ENCODE peak calls at places on chromosomes 4 and X, in eight cellular contexts. L is amniotic stem cell; R is CD8-positive, alpha-beta memory T cell; O is renal cortical epithelial cell; G is Panc1; K is skeletal muscle cell; X is GM04503; E is GM03348. A is an unnamed sample.
A peak's percentile ranks its signal among the peaks of the same experiment; 100 is the strongest.

GRCh38 chr4:13912966-13913365 is 285.4 kb upstream of the BOD1L1 start:
- DNase-seq in L (no peak), R (no peak), O (peak; percentile 65), G (no peak), K (no peak), X (no peak), E (peak; percentile 26), A (no peak)

GRCh38 chr4:109462297-109462696 is 28.7 kb downstream of the SEC24B start:
- DNase-seq in L (no peak), R (no peak), O (no peak), G (no peak), K (no peak), X (no peak), E (no peak), A (no peak)

GRCh38 chrX:154091678-154092077 is 5.8 kb downstream of the MECP2 start:
- DNase-seq in L (no peak), R (no peak), O (no peak), G (no peak), K (no peak), X (no peak), E (no peak), A (no peak)

GRCh38 chrX:20654596-20655106 is 387.9 kb upstream of the RPS6KA3 start:
- DNase-seq in L (no peak), R (no peak), O (peak; percentile 9), G (no peak), K (no peak), X (no peak), E (no peak), A (no peak)

GRCh38 chr4:109931318-109931717 is 18.6 kb downstream of the EGF start:
- DNase-seq in L (no peak), R (no peak), O (no peak), G (no peak), K (no peak), X (no peak), E (no peak), A (no peak)

GRCh38 chrX:154444001-154444754 is at the start of gene FAM50A:
- DNase-seq in L (peak; percentile 43), R (peak; percentile 67), O (no peak), G (no peak), K (no peak), X (no peak), E (peak; percentile 91), A (no peak)

GRCh38 chr4:76090241-76090691 is 15.8 kb downstream of the ART3 start:
- DNase-seq in L (peak; percentile 9), R (no peak), O (peak; percentile 61), G (no peak), K (peak; percentile 68), X (peak; percentile 51), E (peak; percentile 75), A (no peak)

GRCh38 chrX:146831994-146832393 is 17.4 kb upstream of the CXorf51A start:
- DNase-seq in L (no peak), R (no peak), O (no peak), G (no peak), K (no peak), X (no peak), E (no peak), A (no peak)

GRCh38 chr4:4289930-4290850 is at the start of the genes LYAR and ZBTB49:
- DNase-seq in L (peak; percentile 77), R (peak; percentile 96), O (peak; percentile 80), G (peak; percentile 25), K (peak; percentile 62), X (peak; percentile 47), E (peak; percentile 98), A (peak; percentile 77)

GRCh38 chr4:65552071-65552470 is 118.2 kb downstream of the EPHA5 start:
- DNase-seq in L (no peak), R (no peak), O (peak; percentile 2), G (no peak), K (no peak), X (no peak), E (no peak), A (no peak)

GRCh38 chr4:153748378-153748777 is 11.4 kb downstream of the RNF175 start:
- DNase-seq in L (peak; percentile 72), R (no peak), O (peak; percentile 76), G (no peak), K (peak; percentile 57), X (peak; percentile 30), E (peak; percentile 69), A (no peak)

GRCh38 chrX:79231662-79232061 is 87.2 kb downstream of the GPR174 start:
- DNase-seq in L (no peak), R (no peak), O (no peak), G (no peak), K (no peak), X (no peak), E (no peak), A (no peak)

GRCh38 chr4:165555302-165555701 is 176.5 kb downstream of the CPE start:
- DNase-seq in L (no peak), R (no peak), O (no peak), G (no peak), K (no peak), X (no peak), E (no peak), A (no peak)

GRCh38 chr4:86977621-86978184 is 42.9 kb downstream of the AFF1 start:
- DNase-seq in L (no peak), R (no peak), O (peak; percentile 98), G (peak; percentile 24), K (peak; percentile 71), X (no peak), E (no peak), A (no peak)

GRCh38 chr4:84224522-84224921 is 274.6 kb downstream of the NKX6-1 start:
- DNase-seq in L (no peak), R (no peak), O (no peak), G (no peak), K (no peak), X (no peak), E (no peak), A (no peak)

GRCh38 chrX:23403849-23404248 is 69.2 kb downstream of the PTCHD1 start:
- DNase-seq in L (no peak), R (no peak), O (no peak), G (no peak), K (no peak), X (no peak), E (no peak), A (no peak)

GRCh38 chr4:176805155-176805554 is 12.4 kb upstream of the VEGFC start:
- DNase-seq in L (no peak), R (no peak), O (peak; percentile 39), G (no peak), K (peak; percentile 74), X (no peak), E (peak; percentile 54), A (no peak)

GRCh38 chrX:13937370-13938052 is 92.2 kb downstream of the GEMIN8 start:
- DNase-seq in L (no peak), R (no peak), O (no peak), G (no peak), K (peak; percentile 25), X (peak; percentile 1), E (peak; percentile 8), A (no peak)

GRCh38 chrX:10190367-10190766 is 33.6 kb downstream of the CLCN4 start:
- DNase-seq in L (peak; percentile 30), R (no peak), O (peak; percentile 73), G (peak; percentile 36), K (no peak), X (no peak), E (peak; percentile 61), A (no peak)

GRCh38 chrX:107154787-107155620 is 36.4 kb upstream of the RBM41 start:
- DNase-seq in L (no peak), R (no peak), O (peak; percentile 48), G (no peak), K (peak; percentile 38), X (no peak), E (no peak), A (no peak)

GRCh38 chrX:131703646-131704045 is 159.8 kb downstream of the OR13H1 start:
- DNase-seq in L (no peak), R (no peak), O (no peak), G (no peak), K (no peak), X (no peak), E (no peak), A (no peak)

GRCh38 chr4:38482696-38483095 is 181.3 kb upstream of the KLF3 start:
- DNase-seq in L (no peak), R (no peak), O (peak; percentile 11), G (no peak), K (no peak), X (no peak), E (no peak), A (no peak)

GRCh38 chr4:86048426-86048825 is 311.4 kb downstream of the MAPK10 start:
- DNase-seq in L (no peak), R (no peak), O (peak; percentile 72), G (no peak), K (no peak), X (no peak), E (peak; percentile 27), A (no peak)

GRCh38 chrX:100980608-100981497 is 11.3 kb downstream of the ARL13A start:
- DNase-seq in L (peak; percentile 1), R (no peak), O (peak; percentile 90), G (peak; percentile 61), K (peak; percentile 73), X (no peak), E (no peak), A (no peak)

GRCh38 chr4:629916-630641 is 4.7 kb downstream of the PDE6B start:
- DNase-seq in L (no peak), R (no peak), O (no peak), G (no peak), K (no peak), X (no peak), E (no peak), A (no peak)

GRCh38 chrX:69616520-69617203 is 749 bp downstream of the EDA start:
- DNase-seq in L (no peak), R (peak; percentile 1), O (no peak), G (no peak), K (no peak), X (no peak), E (peak; percentile 1), A (no peak)

GRCh38 chr4:10180927-10181744 is 64.5 kb upstream of the WDR1 start:
- DNase-seq in L (no peak), R (no peak), O (no peak), G (no peak), K (no peak), X (no peak), E (peak; percentile 46), A (no peak)

GRCh38 chrX:45889471-45889870 is 655.8 kb downstream of the ZNF674 start:
- DNase-seq in L (no peak), R (no peak), O (no peak), G (no peak), K (peak; percentile 0), X (no peak), E (peak; percentile 10), A (no peak)

GRCh38 chr4:53267026-53267425 is 98.8 kb downstream of the SCFD2 start:
- DNase-seq in L (no peak), R (no peak), O (no peak), G (no peak), K (no peak), X (no peak), E (no peak), A (no peak)

GRCh38 chr4:46249106-46249505 is 125.3 kb upstream of the GABRG1 start:
- DNase-seq in L (no peak), R (no peak), O (peak; percentile 1), G (no peak), K (no peak), X (no peak), E (no peak), A (no peak)

A was measured in iPS DF 6.9.